ENCODE peak calls at places on chromosome 15, in four cellular contexts. V is sigmoid colon, Z is HCT116, Y is heart left ventricle. T is an unnamed sample.

GRCh38 chr15:101104186-101104585 is 147.7 kb downstream of the CHSY1 start:
- DNase-seq in V (no peak), Z (no peak), Y (peak), T (no peak)

GRCh38 chr15:101269479-101270223 is 7.6 kb downstream of the SELENOS start:
- DNase-seq in Y (peak), V (no peak), Z (no peak), T (no peak)

GRCh38 chr15:76235186-76235826 is 76.0 kb downstream of the ETFA start:
- DNase-seq in Y (no peak), Z (peak), V (no peak), T (no peak)

GRCh38 chr15:48494646-48495045 is 150.9 kb downstream of the FBN1 start:
- DNase-seq in V (no peak), Z (no peak), Y (no peak), T (no peak)

GRCh38 chr15:96181873-96182301 is 148.6 kb upstream of the NR2F2 start:
- DNase-seq in Z (no peak), V (peak), Y (peak), T (peak)

GRCh38 chr15:84833447-84833846 is 16.3 kb downstream of the ALPK3 start:
- DNase-seq in Z (no peak), V (no peak), Y (no peak), T (peak)

GRCh38 chr15:31452595-31453557 is 126.2 kb downstream of the KLF13 start:
- DNase-seq in V (no peak), Z (no peak), Y (no peak), T (no peak)

GRCh38 chr15:57866149-57866736 is 159.7 kb downstream of the POLR2M start:
- DNase-seq in Y (peak), Z (peak), V (no peak), T (peak)

GRCh38 chr15:26866298-26867198 is at the start of gene GABRA5:
- DNase-seq in Z (no peak), Y (peak), V (no peak), T (no peak)

GRCh38 chr15:84398763-84399701 is 163.5 kb downstream of the GOLGA6L4 start:
- DNase-seq in Z (no peak), V (no peak), Y (no peak), T (no peak)

GRCh38 chr15:33071451-33071850 is 123.1 kb downstream of the FMN1 start:
- DNase-seq in Y (no peak), V (no peak), Z (no peak), T (no peak)

GRCh38 chr15:67199391-67199790 is 55.1 kb downstream of the AAGAB start:
- DNase-seq in Z (no peak), V (no peak), Y (no peak), T (no peak)

GRCh38 chr15:64205202-64205601 is 42.4 kb upstream of the PPIB start:
- DNase-seq in Z (no peak), V (no peak), Y (no peak), T (no peak)

GRCh38 chr15:84594617-84595290 is 6.1 kb upstream of the ZSCAN2 start:
- DNase-seq in Z (no peak), V (no peak), Y (no peak), T (no peak)

GRCh38 chr15:66659384-66659783 is 42.7 kb upstream of the SMAD6 start:
- DNase-seq in Y (no peak), V (no peak), Z (no peak), T (no peak)

GRCh38 chr15:34855893-34856292 is 60.5 kb upstream of the ACTC1 start:
- DNase-seq in Y (peak), V (no peak), Z (no peak), T (no peak)

GRCh38 chr15:92383528-92384326 is 10.0 kb upstream of the ST8SIA2 start:
- DNase-seq in V (no peak), Z (peak), Y (peak), T (no peak)

GRCh38 chr15:40354408-40355171 is 3.4 kb upstream of the DISP2 start:
- DNase-seq in Z (no peak), Y (peak), V (no peak), T (no peak)

GRCh38 chr15:53675832-53676231 is 83.6 kb downstream of the WDR72 start:
- DNase-seq in Y (no peak), Z (no peak), V (no peak), T (no peak)

GRCh38 chr15:90000175-90000923 is 775 bp upstream of the ZNF710 start:
- DNase-seq in V (peak), Z (no peak), Y (peak), T (peak)

GRCh38 chr15:67311751-67312150 is 57.2 kb downstream of the IQCH start:
- DNase-seq in V (no peak), Y (no peak), Z (no peak), T (no peak)

GRCh38 chr15:64692166-64692565 is 83.2 kb downstream of the RBPMS2 start:
- DNase-seq in V (no peak), Y (peak), Z (no peak), T (no peak)

GRCh38 chr15:94665687-94666441 is 434.5 kb downstream of the MCTP2 start:
- DNase-seq in V (no peak), Y (no peak), Z (no peak), T (no peak)

GRCh38 chr15:29698030-29698701 is 124.1 kb downstream of the TJP1 start:
- DNase-seq in Z (peak), Y (no peak), V (no peak), T (no peak)

GRCh38 chr15:101807345-101807945 is 4.1 kb downstream of the OR4F6 start:
- DNase-seq in Z (no peak), V (no peak), Y (no peak), T (no peak)

GRCh38 chr15:95929232-95929846 is 401.2 kb upstream of the NR2F2 start:
- DNase-seq in V (no peak), Y (no peak), Z (no peak), T (no peak)

GRCh38 chr15:62482715-62483429 is 317.8 kb upstream of the C2CD4B start:
- DNase-seq in V (no peak), Y (no peak), Z (peak), T (no peak)

GRCh38 chr15:27743078-27743477 is 356.0 kb downstream of the OCA2 start:
- DNase-seq in Y (peak), Z (no peak), V (no peak), T (no peak)

GRCh38 chr15:25333049-25333448 is 105.8 kb downstream of the UBE3A start:
- DNase-seq in Z (no peak), V (no peak), Y (no peak), T (no peak)

GRCh38 chr15:67542462-67543347 is at the start of gene MAP2K5:
- DNase-seq in V (peak), Y (peak), Z (no peak), T (peak)

GRCh38 chr15:92819312-92820232 is 80.6 kb upstream of the CHD2 start:
- DNase-seq in Y (no peak), Z (no peak), V (no peak), T (no peak)

GRCh38 chr15:92164327-92165000 is 229.2 kb upstream of the ST8SIA2 start:
- DNase-seq in Y (no peak), V (no peak), Z (no peak), T (no peak)

DNA sequence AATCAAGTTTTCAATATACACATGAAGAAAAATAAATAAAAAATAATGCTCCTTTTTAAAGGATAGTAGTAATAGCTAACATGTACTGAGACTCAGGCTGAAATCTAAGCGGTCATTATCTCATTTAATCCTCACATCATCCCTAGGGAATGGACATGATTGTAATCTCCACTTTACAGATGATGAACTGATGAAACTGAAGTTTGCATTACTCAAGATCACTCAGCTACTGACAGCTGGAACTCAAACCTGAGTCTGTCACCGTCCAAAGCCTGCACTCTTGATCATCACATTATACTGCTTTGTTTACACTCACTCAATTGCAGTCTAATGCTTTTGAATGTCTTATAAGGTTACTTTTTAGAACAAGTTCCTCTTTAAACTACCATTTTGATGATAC is 3.2 kb downstream of the NPTN start:
- DNase-seq in Y (no peak), V (no peak), Z (no peak), T (no peak)
- H3K4me3 ChIP-seq in Y (no peak), V (no peak), Z (no peak), T (no peak)

GRCh38 chr15:78276032-78276943 is 11.9 kb downstream of the DNAJA4 start:
- DNase-seq in V (no peak), Y (no peak), Z (no peak), T (no peak)
- TF ChIP-seq POLR2A in V (no peak), Y (no peak), Z (no peak), T (no peak)

GRCh38 chr15:99955532-99955931 is 222.3 kb upstream of the LYSMD4 start:
- DNase-seq in V (peak), Y (no peak), Z (no peak), T (no peak)
- H3K27ac ChIP-seq in V (no peak), Y (no peak), Z (no peak), T (no peak)

GRCh38 chr15:43219929-43220886 is 610 bp downstream of the EPB42 start:
- DNase-seq in Z (no peak), Y (no peak), V (no peak), T (no peak)
- H3K4me3 ChIP-seq in Z (no peak), Y (no peak), V (no peak), T (no peak)

GRCh38 chr15:99106417-99107220 is 1.7 kb downstream of the SYNM start:
- DNase-seq in Y (peak), V (peak), Z (no peak), T (no peak)
- TF ChIP-seq POLR2A in Y (no peak), V (no peak), Z (no peak), T (no peak)

GRCh38 chr15:74543043-74543422 is 2.0 kb downstream of the ARID3B start:
- DNase-seq in Z (no peak), Y (no peak), V (no peak), T (no peak)
- H3K27ac ChIP-seq in Z (no peak), Y (no peak), V (no peak), T (no peak)

GRCh38 chr15:41603411-41603935 is 44.5 kb downstream of the TYRO3 start:
- DNase-seq in Y (no peak), V (no peak), Z (no peak), T (no peak)
- H3K4me3 ChIP-seq in Y (no peak), V (no peak), Z (no peak), T (no peak)

T was measured in uterus.